ENCODE peak calls at places on chromosomes 12 and 14, in four cellular contexts. One of them, this sample, is unnamed.

GRCh38 chr12:56884421-56884820 is 49.8 kb downstream of the SDR9C7 start:
- DNase-seq in astrocyte of the spinal cord: no peak
- DNase-seq in progenitor cell of endocrine pancreas: no peak
- DNase-seq in GM12865: no peak
- DNase-seq in this sample: no peak

GRCh38 chr14:51396222-51396815 is 156.3 kb downstream of the TMX1 start:
- DNase-seq in GM12865: no peak
- DNase-seq in progenitor cell of endocrine pancreas: no peak
- DNase-seq in astrocyte of the spinal cord: peak; percentile 96
- DNase-seq in this sample: no peak

GRCh38 chr12:65335021-65335714 is 56.7 kb downstream of the MSRB3 start:
- DNase-seq in GM12865: no peak
- DNase-seq in astrocyte of the spinal cord: peak; percentile 91
- DNase-seq in progenitor cell of endocrine pancreas: no peak
- DNase-seq in this sample: no peak

GRCh38 chr14:80055912-80056801 is 155.1 kb downstream of the DIO2 start:
- DNase-seq in GM12865: peak; percentile 24
- DNase-seq in progenitor cell of endocrine pancreas: peak; percentile 18
- DNase-seq in astrocyte of the spinal cord: peak; percentile 74
- DNase-seq in this sample: peak; percentile 8

GRCh38 chr14:49907186-49907585 is 14.3 kb downstream of the ARF6 start:
- DNase-seq in astrocyte of the spinal cord: no peak
- DNase-seq in GM12865: no peak
- DNase-seq in progenitor cell of endocrine pancreas: no peak
- DNase-seq in this sample: no peak

GRCh38 chr14:104304451-104305351 is 166.3 kb downstream of the KIF26A start:
- DNase-seq in astrocyte of the spinal cord: no peak
- DNase-seq in GM12865: no peak
- DNase-seq in progenitor cell of endocrine pancreas: no peak
- DNase-seq in this sample: no peak

GRCh38 chr12:82174383-82174782 is 183.8 kb downstream of the CCDC59 start:
- DNase-seq in GM12865: no peak
- DNase-seq in progenitor cell of endocrine pancreas: no peak
- DNase-seq in astrocyte of the spinal cord: peak; percentile 4
- DNase-seq in this sample: no peak

GRCh38 chr14:61603736-61604135 is 91.6 kb upstream of the HIF1A start:
- DNase-seq in progenitor cell of endocrine pancreas: no peak
- DNase-seq in GM12865: no peak
- DNase-seq in astrocyte of the spinal cord: no peak
- DNase-seq in this sample: no peak

GRCh38 chr12:119258149-119258548 is 76.4 kb upstream of the CCDC60 start:
- DNase-seq in astrocyte of the spinal cord: no peak
- DNase-seq in GM12865: peak; percentile 24
- DNase-seq in progenitor cell of endocrine pancreas: no peak
- DNase-seq in this sample: no peak

GRCh38 chr14:49893309-49894213 is 679 bp downstream of the ARF6 start:
- DNase-seq in GM12865: peak; percentile 87
- DNase-seq in astrocyte of the spinal cord: no peak
- DNase-seq in progenitor cell of endocrine pancreas: peak; percentile 46
- DNase-seq in this sample: peak; percentile 76

GRCh38 chr12:30828686-30829085 is 73.9 kb upstream of the CAPRIN2 start:
- DNase-seq in astrocyte of the spinal cord: no peak
- DNase-seq in progenitor cell of endocrine pancreas: peak; percentile 0
- DNase-seq in GM12865: no peak
- DNase-seq in this sample: no peak

GRCh38 chr12:95836630-95837239 is 22.0 kb upstream of the SNRPF start:
- DNase-seq in GM12865: no peak
- DNase-seq in progenitor cell of endocrine pancreas: no peak
- DNase-seq in astrocyte of the spinal cord: peak; percentile 69
- DNase-seq in this sample: no peak

GRCh38 chr12:6319446-6319845 is 9.0 kb downstream of the PLEKHG6 start:
- DNase-seq in astrocyte of the spinal cord: no peak
- DNase-seq in GM12865: no peak
- DNase-seq in progenitor cell of endocrine pancreas: no peak
- DNase-seq in this sample: no peak

GRCh38 chr12:108580531-108580930 is 17.4 kb downstream of the TMEM119 start:
- DNase-seq in progenitor cell of endocrine pancreas: no peak
- DNase-seq in astrocyte of the spinal cord: no peak
- DNase-seq in GM12865: no peak
- DNase-seq in this sample: peak; percentile 18

GRCh38 chr14:24418492-24418873 is 11.0 kb downstream of the CBLN3 start:
- DNase-seq in GM12865: no peak
- DNase-seq in progenitor cell of endocrine pancreas: no peak
- DNase-seq in astrocyte of the spinal cord: no peak
- DNase-seq in this sample: no peak

GRCh38 chr12:123075092-123075491 is 75.8 kb downstream of the PITPNM2 start:
- DNase-seq in GM12865: no peak
- DNase-seq in astrocyte of the spinal cord: no peak
- DNase-seq in progenitor cell of endocrine pancreas: no peak
- DNase-seq in this sample: no peak

GRCh38 chr14:75196468-75196867 is 20.1 kb upstream of the TMED10 start:
- DNase-seq in progenitor cell of endocrine pancreas: peak; percentile 11
- DNase-seq in astrocyte of the spinal cord: no peak
- DNase-seq in GM12865: no peak
- DNase-seq in this sample: no peak

GRCh38 chr12:89051065-89051677 is 301.1 kb downstream of the DUSP6 start:
- DNase-seq in progenitor cell of endocrine pancreas: no peak
- DNase-seq in GM12865: peak; percentile 56
- DNase-seq in astrocyte of the spinal cord: peak; percentile 72
- DNase-seq in this sample: peak; percentile 48

GRCh38 chr12:50325890-50326391 is 42.6 kb upstream of the LIMA1 start:
- DNase-seq in GM12865: no peak
- DNase-seq in progenitor cell of endocrine pancreas: no peak
- DNase-seq in astrocyte of the spinal cord: no peak
- DNase-seq in this sample: no peak

GRCh38 chr12:75632452-75632851 is 121.0 kb upstream of the KRR1 start:
- DNase-seq in astrocyte of the spinal cord: peak; percentile 60
- DNase-seq in progenitor cell of endocrine pancreas: no peak
- DNase-seq in GM12865: no peak
- DNase-seq in this sample: no peak

GRCh38 chr12:90823859-90824258 is 131.1 kb downstream of the CCER1 start:
- DNase-seq in progenitor cell of endocrine pancreas: no peak
- DNase-seq in astrocyte of the spinal cord: no peak
- DNase-seq in GM12865: no peak
- DNase-seq in this sample: no peak

GRCh38 chr12:52713960-52714886 is 10.9 kb upstream of the KRT77 start:
- DNase-seq in GM12865: no peak
- DNase-seq in progenitor cell of endocrine pancreas: peak; percentile 27
- DNase-seq in astrocyte of the spinal cord: no peak
- DNase-seq in this sample: no peak

GRCh38 chr12:15130521-15130920 is 90.7 kb downstream of the RERG start:
- DNase-seq in progenitor cell of endocrine pancreas: no peak
- DNase-seq in astrocyte of the spinal cord: no peak
- DNase-seq in GM12865: no peak
- DNase-seq in this sample: no peak

GRCh38 chr12:96350982-96351381 is 49.3 kb downstream of the CDK17 start:
- DNase-seq in astrocyte of the spinal cord: no peak
- DNase-seq in progenitor cell of endocrine pancreas: no peak
- DNase-seq in GM12865: peak; percentile 28
- DNase-seq in this sample: no peak

GRCh38 chr12:2752676-2753371 is 41.9 kb upstream of the FKBP4 start:
- DNase-seq in astrocyte of the spinal cord: peak; percentile 68
- DNase-seq in progenitor cell of endocrine pancreas: peak; percentile 98
- DNase-seq in GM12865: peak; percentile 59
- DNase-seq in this sample: peak; percentile 89

GRCh38 chr14:100292301-100292775 is 13.9 kb downstream of the SLC25A29 start:
- DNase-seq in GM12865: no peak
- DNase-seq in progenitor cell of endocrine pancreas: no peak
- DNase-seq in astrocyte of the spinal cord: no peak
- DNase-seq in this sample: no peak

GRCh38 chr14:100294213-100294962 is 11.9 kb downstream of the SLC25A29 start:
- DNase-seq in progenitor cell of endocrine pancreas: no peak
- DNase-seq in astrocyte of the spinal cord: no peak
- DNase-seq in GM12865: no peak
- DNase-seq in this sample: peak; percentile 32

GRCh38 chr14:100293497-100294212 is 12.6 kb downstream of the SLC25A29 start:
- DNase-seq in GM12865: no peak
- DNase-seq in astrocyte of the spinal cord: no peak
- DNase-seq in progenitor cell of endocrine pancreas: no peak
- DNase-seq in this sample: no peak

GRCh38 chr14:100291305-100292075 is 14.8 kb downstream of the SLC25A29 start:
- DNase-seq in astrocyte of the spinal cord: no peak
- DNase-seq in GM12865: no peak
- DNase-seq in progenitor cell of endocrine pancreas: no peak
- DNase-seq in this sample: no peak

DNA sequence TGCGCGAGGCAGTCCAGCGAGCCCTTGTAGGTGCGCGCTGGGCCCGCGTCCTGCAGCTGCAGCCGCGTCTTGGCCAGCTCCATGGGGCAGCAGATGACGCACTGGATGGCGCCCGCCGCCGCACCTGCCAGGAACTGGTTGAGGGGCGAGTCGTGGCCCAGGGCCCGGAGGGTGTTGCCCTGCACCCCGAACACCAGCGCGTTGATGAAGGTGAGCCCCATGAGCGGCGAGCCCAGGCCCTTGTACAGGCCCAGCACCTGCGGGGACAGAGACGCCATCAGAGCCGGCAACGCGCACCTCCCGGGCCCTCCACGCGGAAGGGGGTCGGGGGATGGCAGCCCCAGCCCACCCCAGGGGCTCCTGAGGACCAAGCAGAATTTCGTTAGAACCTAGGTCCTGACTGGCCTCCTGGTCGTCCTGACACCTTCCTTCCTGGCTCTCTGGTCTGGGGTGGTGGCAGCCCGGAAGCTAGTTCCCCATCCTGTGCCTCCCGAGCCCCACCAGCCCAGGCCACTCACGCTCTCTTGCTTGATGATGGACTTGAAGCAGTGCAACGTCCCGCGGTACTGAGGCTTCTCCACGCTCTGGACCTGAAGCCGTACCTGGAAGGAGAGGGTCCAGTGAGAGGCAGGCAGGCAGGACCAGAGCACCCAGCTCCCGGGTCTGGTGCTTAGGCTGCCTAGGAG is 13.3 kb downstream of the SLC25A29 start:
- DNase-seq in astrocyte of the spinal cord: no peak
- DNase-seq in progenitor cell of endocrine pancreas: no peak
- DNase-seq in GM12865: no peak
- DNase-seq in this sample: no peak
- TF ChIP-seq CTCF in astrocyte of the spinal cord: no peak
- TF ChIP-seq CTCF in progenitor cell of endocrine pancreas: no peak
- TF ChIP-seq CTCF in GM12865: no peak
- TF ChIP-seq CTCF in this sample: no peak

GRCh38 chr12:32343496-32343895 is 55.9 kb upstream of the FGD4 start:
- DNase-seq in GM12865: no peak
- DNase-seq in progenitor cell of endocrine pancreas: no peak
- DNase-seq in astrocyte of the spinal cord: no peak
- DNase-seq in this sample: no peak

DNA sequence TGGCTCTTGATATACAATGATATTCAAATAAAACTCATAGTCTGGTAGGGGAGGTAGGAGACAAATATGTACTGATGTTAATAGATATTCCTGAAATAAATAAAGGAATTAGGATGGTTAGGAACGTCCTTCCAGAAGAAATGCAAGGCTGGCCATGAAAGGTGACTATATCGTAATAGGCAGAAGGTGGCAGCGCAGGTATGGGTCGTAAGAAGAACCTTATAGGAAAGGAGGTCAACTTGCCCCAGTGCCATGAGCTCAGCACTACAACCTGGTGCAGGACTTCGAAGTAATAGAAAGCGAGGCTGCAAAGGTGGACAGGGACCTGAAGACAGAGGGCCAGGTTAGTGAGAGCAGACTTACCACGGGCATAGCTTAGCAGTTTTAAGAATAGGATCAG is 55.3 kb upstream of the FGD4 start:
- DNase-seq in GM12865: no peak
- DNase-seq in progenitor cell of endocrine pancreas: no peak
- DNase-seq in astrocyte of the spinal cord: no peak
- DNase-seq in this sample: no peak
- TF ChIP-seq CTCF in GM12865: no peak
- TF ChIP-seq CTCF in progenitor cell of endocrine pancreas: peak; percentile 11
- TF ChIP-seq CTCF in astrocyte of the spinal cord: no peak
- TF ChIP-seq CTCF in this sample: no peak

DNA sequence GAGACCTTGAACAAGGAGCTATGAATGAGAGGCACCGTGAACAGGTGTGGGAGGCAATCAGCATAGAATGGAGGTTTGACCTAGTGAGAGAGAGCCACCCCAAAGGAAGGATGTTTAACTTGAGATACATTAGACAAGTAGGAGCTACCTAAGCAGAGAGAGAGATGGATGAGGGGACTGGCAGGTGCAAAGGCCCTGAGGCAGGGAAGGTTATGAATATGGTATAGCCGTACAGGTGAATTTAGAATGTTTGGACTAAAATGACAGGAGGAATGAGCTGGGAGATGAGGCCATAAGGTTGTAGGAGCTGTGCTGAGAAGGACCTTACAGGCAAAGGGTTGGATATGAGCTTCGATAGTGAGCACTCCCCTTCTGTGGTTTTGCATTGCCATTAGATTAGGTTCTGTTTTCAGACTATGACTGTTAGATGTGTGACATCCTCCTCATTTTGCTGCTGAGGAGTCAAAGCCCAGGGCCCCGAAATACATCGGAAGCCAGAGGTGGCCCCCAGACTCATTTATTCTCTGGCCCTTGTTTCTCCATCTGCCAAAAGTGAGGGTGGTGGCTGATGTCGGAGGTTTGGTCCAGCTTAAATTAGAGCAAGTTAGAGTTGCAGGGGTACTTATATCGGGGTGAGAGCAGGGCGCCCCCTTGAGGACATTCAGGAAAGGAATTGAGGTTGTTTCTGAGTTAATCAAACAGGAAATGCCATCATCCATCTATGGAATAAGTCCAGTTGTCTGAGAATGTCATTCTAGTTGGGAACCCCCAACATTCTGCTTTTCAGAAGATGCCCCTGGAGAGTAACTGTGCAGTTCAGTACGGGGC is 29.4 kb downstream of the SLC24A4 start:
- DNase-seq in progenitor cell of endocrine pancreas: no peak
- DNase-seq in astrocyte of the spinal cord: no peak
- DNase-seq in GM12865: peak; percentile 71
- DNase-seq in this sample: peak; percentile 60
- TF ChIP-seq CTCF in progenitor cell of endocrine pancreas: peak; percentile 42
- TF ChIP-seq CTCF in astrocyte of the spinal cord: peak; percentile 23
- TF ChIP-seq CTCF in GM12865: peak; percentile 53
- TF ChIP-seq CTCF in this sample: peak; percentile 41

DNA sequence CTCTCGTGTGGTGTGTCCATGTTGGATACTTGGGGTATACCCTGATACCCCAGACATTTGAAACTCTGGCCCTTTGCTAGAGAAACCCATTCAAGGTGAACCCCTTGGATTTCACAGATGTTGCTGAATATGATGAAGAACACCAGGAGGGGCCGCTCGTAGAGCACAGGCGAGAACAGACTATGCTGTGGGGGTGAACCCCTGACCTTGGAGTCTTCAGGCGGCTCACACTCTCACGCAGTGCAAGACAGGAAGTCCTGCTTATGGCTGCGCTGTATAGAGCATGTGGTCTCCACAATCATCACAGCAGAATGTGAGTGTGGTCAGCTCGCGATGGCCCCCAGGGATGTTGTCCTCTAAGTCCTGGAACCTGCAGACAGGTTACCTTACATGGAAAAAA is 60.4 kb downstream of the SLC15A4 start:
- DNase-seq in astrocyte of the spinal cord: no peak
- DNase-seq in progenitor cell of endocrine pancreas: no peak
- DNase-seq in GM12865: no peak
- DNase-seq in this sample: no peak
- TF ChIP-seq CTCF in astrocyte of the spinal cord: no peak
- TF ChIP-seq CTCF in progenitor cell of endocrine pancreas: no peak
- TF ChIP-seq CTCF in GM12865: no peak
- TF ChIP-seq CTCF in this sample: no peak

DNA sequence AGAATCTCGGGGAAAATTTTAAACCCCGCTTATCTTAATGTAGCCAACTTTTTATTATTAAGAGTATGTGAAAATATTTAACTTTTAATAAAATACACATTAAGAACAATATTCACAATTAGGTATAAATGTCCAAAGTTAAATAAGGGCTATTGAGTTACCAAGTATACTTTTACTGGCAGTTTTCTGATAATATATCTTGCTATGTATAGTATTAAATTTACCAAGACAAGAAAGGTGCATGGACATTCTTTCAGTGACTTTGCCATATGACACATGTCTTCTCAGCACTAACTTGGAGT is 115.4 kb downstream of the MON2 start:
- DNase-seq in astrocyte of the spinal cord: no peak
- DNase-seq in progenitor cell of endocrine pancreas: no peak
- DNase-seq in GM12865: no peak
- DNase-seq in this sample: no peak
- TF ChIP-seq CTCF in astrocyte of the spinal cord: no peak
- TF ChIP-seq CTCF in progenitor cell of endocrine pancreas: no peak
- TF ChIP-seq CTCF in GM12865: no peak
- TF ChIP-seq CTCF in this sample: no peak